ENCODE peak calls at places on chromosomes 2 and 18, in six cellular contexts. One of them, this sample, is unnamed.

GRCh38 chr18:75923169-75923568 is 495.7 kb upstream of the SMIM21 start:
- DNase-seq in neuronal stem cell: no peak
- DNase-seq in mesendoderm: peak; percentile 90
- DNase-seq in trophoblast cell: no peak
- DNase-seq in mesenchymal stem cell: no peak
- DNase-seq in H1: no peak
- DNase-seq in this sample: peak; percentile 1

GRCh38 chr2:178193823-178194599 is at the start of gene OSBPL6:
- DNase-seq in mesendoderm: peak; percentile 83
- DNase-seq in H1: peak; percentile 76
- DNase-seq in trophoblast cell: peak; percentile 75
- DNase-seq in mesenchymal stem cell: peak; percentile 88
- DNase-seq in neuronal stem cell: peak; percentile 83
- DNase-seq in this sample: peak; percentile 82

GRCh38 chr2:149355712-149356422 is 25.5 kb downstream of the LYPD6 start:
- DNase-seq in mesenchymal stem cell: no peak
- DNase-seq in mesendoderm: no peak
- DNase-seq in H1: no peak
- DNase-seq in neuronal stem cell: no peak
- DNase-seq in trophoblast cell: no peak
- DNase-seq in this sample: no peak

GRCh38 chr2:60958800-60959199 is 58.7 kb upstream of the PEX13 start:
- DNase-seq in neuronal stem cell: no peak
- DNase-seq in mesenchymal stem cell: peak; percentile 49
- DNase-seq in trophoblast cell: peak; percentile 80
- DNase-seq in mesendoderm: no peak
- DNase-seq in H1: no peak
- DNase-seq in this sample: peak; percentile 85

GRCh38 chr2:98134601-98135000 is 47.6 kb downstream of the VWA3B start:
- DNase-seq in trophoblast cell: peak; percentile 58
- DNase-seq in mesendoderm: peak; percentile 34
- DNase-seq in mesenchymal stem cell: no peak
- DNase-seq in neuronal stem cell: no peak
- DNase-seq in H1: no peak
- DNase-seq in this sample: no peak

GRCh38 chr2:100895402-100895801 is 75.5 kb downstream of the NPAS2 start:
- DNase-seq in trophoblast cell: no peak
- DNase-seq in mesenchymal stem cell: no peak
- DNase-seq in H1: no peak
- DNase-seq in neuronal stem cell: no peak
- DNase-seq in mesendoderm: no peak
- DNase-seq in this sample: no peak

GRCh38 chr2:171260471-171261424 is 100.1 kb upstream of the TLK1 start:
- DNase-seq in neuronal stem cell: no peak
- DNase-seq in H1: no peak
- DNase-seq in mesenchymal stem cell: no peak
- DNase-seq in mesendoderm: peak; percentile 97
- DNase-seq in trophoblast cell: no peak
- DNase-seq in this sample: no peak

GRCh38 chr2:222127660-222128059 is 171.1 kb downstream of the PAX3 start:
- DNase-seq in trophoblast cell: no peak
- DNase-seq in H1: no peak
- DNase-seq in neuronal stem cell: no peak
- DNase-seq in mesendoderm: no peak
- DNase-seq in mesenchymal stem cell: no peak
- DNase-seq in this sample: no peak

GRCh38 chr2:118056165-118056534 is 32.1 kb upstream of the INSIG2 start:
- DNase-seq in mesenchymal stem cell: no peak
- DNase-seq in H1: no peak
- DNase-seq in neuronal stem cell: no peak
- DNase-seq in mesendoderm: peak; percentile 12
- DNase-seq in trophoblast cell: no peak
- DNase-seq in this sample: no peak

GRCh38 chr2:224145751-224146355 is 106.8 kb upstream of the SERPINE2 start:
- DNase-seq in H1: no peak
- DNase-seq in neuronal stem cell: no peak
- DNase-seq in mesenchymal stem cell: peak; percentile 91
- DNase-seq in mesendoderm: no peak
- DNase-seq in trophoblast cell: peak; percentile 82
- DNase-seq in this sample: peak; percentile 80

GRCh38 chr2:68318686-68319396 is 908 bp downstream of the CNRIP1 start:
- DNase-seq in neuronal stem cell: peak; percentile 5
- DNase-seq in H1: no peak
- DNase-seq in mesendoderm: no peak
- DNase-seq in trophoblast cell: no peak
- DNase-seq in mesenchymal stem cell: peak; percentile 52
- DNase-seq in this sample: no peak

GRCh38 chr18:30991397-30991796 is 51.1 kb downstream of the DSC3 start:
- DNase-seq in neuronal stem cell: no peak
- DNase-seq in mesenchymal stem cell: no peak
- DNase-seq in mesendoderm: no peak
- DNase-seq in H1: no peak
- DNase-seq in trophoblast cell: no peak
- DNase-seq in this sample: no peak

GRCh38 chr2:95043300-95043786 is 17.8 kb downstream of the MAL start:
- DNase-seq in trophoblast cell: peak; percentile 18
- DNase-seq in H1: no peak
- DNase-seq in neuronal stem cell: no peak
- DNase-seq in mesenchymal stem cell: no peak
- DNase-seq in mesendoderm: peak; percentile 33
- DNase-seq in this sample: peak; percentile 90

GRCh38 chr2:694174-694573 is 17.0 kb upstream of the TMEM18 start:
- DNase-seq in H1: no peak
- DNase-seq in mesendoderm: no peak
- DNase-seq in mesenchymal stem cell: peak; percentile 53
- DNase-seq in trophoblast cell: no peak
- DNase-seq in neuronal stem cell: no peak
- DNase-seq in this sample: peak; percentile 77

GRCh38 chr2:190791347-190791982 is 89.2 kb upstream of the GLS start:
- DNase-seq in H1: no peak
- DNase-seq in mesendoderm: peak; percentile 59
- DNase-seq in trophoblast cell: no peak
- DNase-seq in mesenchymal stem cell: peak; percentile 84
- DNase-seq in neuronal stem cell: no peak
- DNase-seq in this sample: peak; percentile 59

GRCh38 chr2:109663721-109664120 is 49.6 kb downstream of the SOWAHC start:
- DNase-seq in mesenchymal stem cell: peak; percentile 22
- DNase-seq in H1: no peak
- DNase-seq in mesendoderm: no peak
- DNase-seq in neuronal stem cell: no peak
- DNase-seq in trophoblast cell: no peak
- DNase-seq in this sample: peak; percentile 28

GRCh38 chr2:24930768-24931167 is 10.7 kb upstream of the ADCY3 start:
- DNase-seq in trophoblast cell: no peak
- DNase-seq in H1: no peak
- DNase-seq in neuronal stem cell: no peak
- DNase-seq in mesendoderm: no peak
- DNase-seq in mesenchymal stem cell: no peak
- DNase-seq in this sample: peak; percentile 46

GRCh38 chr2:98634406-98635092 is 26.2 kb downstream of the UNC50 start:
- DNase-seq in mesenchymal stem cell: no peak
- DNase-seq in H1: peak; percentile 65
- DNase-seq in trophoblast cell: peak; percentile 73
- DNase-seq in mesendoderm: peak; percentile 89
- DNase-seq in neuronal stem cell: peak; percentile 11
- DNase-seq in this sample: no peak

GRCh38 chr2:29110916-29111315 is 4.3 kb upstream of the CLIP4 start:
- DNase-seq in trophoblast cell: peak; percentile 57
- DNase-seq in mesenchymal stem cell: no peak
- DNase-seq in H1: no peak
- DNase-seq in neuronal stem cell: no peak
- DNase-seq in mesendoderm: no peak
- DNase-seq in this sample: peak; percentile 36

GRCh38 chr2:246489-247145 is 17.2 kb downstream of the SH3YL1 start:
- DNase-seq in trophoblast cell: peak; percentile 83
- DNase-seq in H1: no peak
- DNase-seq in neuronal stem cell: no peak
- DNase-seq in mesenchymal stem cell: peak; percentile 79
- DNase-seq in mesendoderm: peak; percentile 72
- DNase-seq in this sample: peak; percentile 85

GRCh38 chr2:237026981-237027711 is 58.5 kb upstream of the COPS8 start:
- DNase-seq in trophoblast cell: peak; percentile 87
- DNase-seq in H1: peak; percentile 74
- DNase-seq in mesendoderm: peak; percentile 82
- DNase-seq in mesenchymal stem cell: peak; percentile 75
- DNase-seq in neuronal stem cell: peak; percentile 55
- DNase-seq in this sample: peak; percentile 49

GRCh38 chr2:182595650-182596049 is 120.4 kb upstream of the DNAJC10 start:
- DNase-seq in neuronal stem cell: no peak
- DNase-seq in mesendoderm: no peak
- DNase-seq in trophoblast cell: no peak
- DNase-seq in mesenchymal stem cell: no peak
- DNase-seq in H1: no peak
- DNase-seq in this sample: no peak

GRCh38 chr2:120552079-120552478 is 183.6 kb upstream of the GLI2 start:
- DNase-seq in neuronal stem cell: no peak
- DNase-seq in H1: no peak
- DNase-seq in trophoblast cell: no peak
- DNase-seq in mesendoderm: no peak
- DNase-seq in mesenchymal stem cell: no peak
- DNase-seq in this sample: no peak

GRCh38 chr2:86786001-86786536 is 4.6 kb downstream of the CD8A start:
- DNase-seq in H1: no peak
- DNase-seq in mesenchymal stem cell: no peak
- DNase-seq in neuronal stem cell: no peak
- DNase-seq in mesendoderm: peak; percentile 91
- DNase-seq in trophoblast cell: peak; percentile 45
- DNase-seq in this sample: no peak

GRCh38 chr2:12870692-12871091 is 154.0 kb downstream of the TRIB2 start:
- DNase-seq in H1: no peak
- DNase-seq in mesenchymal stem cell: no peak
- DNase-seq in trophoblast cell: no peak
- DNase-seq in neuronal stem cell: no peak
- DNase-seq in mesendoderm: no peak
- DNase-seq in this sample: peak; percentile 11

GRCh38 chr18:69636529-69637301 is 236.0 kb downstream of the DOK6 start:
- DNase-seq in H1: peak; percentile 54
- DNase-seq in neuronal stem cell: no peak
- DNase-seq in mesendoderm: peak; percentile 49
- DNase-seq in trophoblast cell: no peak
- DNase-seq in mesenchymal stem cell: peak; percentile 6
- DNase-seq in this sample: no peak

GRCh38 chr2:175010848-175011254 is 5.7 kb upstream of the CHN1 start:
- DNase-seq in neuronal stem cell: no peak
- DNase-seq in mesendoderm: no peak
- DNase-seq in mesenchymal stem cell: no peak
- DNase-seq in H1: no peak
- DNase-seq in trophoblast cell: no peak
- DNase-seq in this sample: no peak

DNA sequence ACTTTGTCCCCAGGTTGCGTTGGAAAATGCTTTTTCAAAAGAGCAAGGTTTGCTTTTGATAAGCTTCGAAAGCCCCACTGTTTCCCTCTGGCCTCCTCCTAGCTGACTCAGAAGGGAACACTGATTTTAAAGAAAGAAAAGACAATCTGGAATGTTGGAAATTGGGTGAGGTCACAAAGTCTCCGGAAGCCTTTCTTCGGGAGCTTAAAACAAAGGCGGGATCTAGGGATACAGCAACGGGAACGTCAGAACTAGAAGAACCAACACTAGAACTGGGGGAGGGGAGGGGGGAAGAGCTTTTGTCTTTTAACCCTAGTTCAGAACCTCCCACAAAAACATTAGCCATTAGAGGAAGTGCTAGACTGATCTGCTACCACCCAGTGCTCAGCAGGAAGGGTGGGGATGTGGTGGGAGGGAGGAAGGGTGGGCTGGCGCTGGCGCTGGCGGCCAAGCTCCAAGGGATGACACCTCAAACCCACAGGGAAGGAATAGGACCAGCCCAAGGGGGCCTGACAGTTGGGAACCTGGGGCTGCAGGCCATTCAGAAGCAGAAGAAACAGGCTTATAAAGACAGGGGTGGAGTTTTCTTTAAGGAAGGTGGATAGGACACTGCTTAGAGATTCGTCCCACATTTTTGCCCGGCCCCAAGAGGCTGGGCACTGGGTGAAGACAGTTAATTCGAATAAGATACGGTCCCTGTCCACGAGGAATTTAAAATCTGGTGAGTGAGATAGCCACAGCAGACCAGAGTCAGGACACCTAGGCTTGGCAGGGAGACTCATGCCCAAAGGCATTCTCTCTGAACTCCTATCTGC is 1.7 kb downstream of the TMSB10 start:
- DNase-seq in H1: no peak
- DNase-seq in mesendoderm: peak; percentile 92
- DNase-seq in mesenchymal stem cell: peak; percentile 83
- DNase-seq in neuronal stem cell: peak; percentile 61
- DNase-seq in trophoblast cell: peak; percentile 88
- DNase-seq in this sample: peak; percentile 75
- H3K18ac ChIP-seq in H1: no peak overlapping the region
- H3K18ac ChIP-seq in mesendoderm: peak overlapping the region; percentile 81
- H3K18ac ChIP-seq in mesenchymal stem cell: no peak overlapping the region
- H3K18ac ChIP-seq in neuronal stem cell: peak overlapping the region; percentile 8
- H3K18ac ChIP-seq in trophoblast cell: peak overlapping the region; percentile 75
- H3K18ac ChIP-seq in this sample: peak overlapping the region; percentile 88

GRCh38 chr2:38742797-38743559 is 8.2 kb downstream of the SRSF7 start:
- DNase-seq in mesenchymal stem cell: peak; percentile 37
- DNase-seq in trophoblast cell: peak; percentile 53
- DNase-seq in H1: no peak
- DNase-seq in mesendoderm: no peak
- DNase-seq in neuronal stem cell: no peak
- DNase-seq in this sample: no peak
- H3K36me3 ChIP-seq in mesenchymal stem cell: peaks cover 87% of the 10 kb centered on the region
- H3K36me3 ChIP-seq in trophoblast cell: peaks cover 12% of the 10 kb centered on the region
- H3K36me3 ChIP-seq in H1: peaks cover 24% of the 10 kb centered on the region
- H3K36me3 ChIP-seq in mesendoderm: peaks cover 11% of the 10 kb centered on the region
- H3K36me3 ChIP-seq in neuronal stem cell: peaks cover 28% of the 10 kb centered on the region
- H3K36me3 ChIP-seq in this sample: peaks cover 35% of the 10 kb centered on the region

DNA sequence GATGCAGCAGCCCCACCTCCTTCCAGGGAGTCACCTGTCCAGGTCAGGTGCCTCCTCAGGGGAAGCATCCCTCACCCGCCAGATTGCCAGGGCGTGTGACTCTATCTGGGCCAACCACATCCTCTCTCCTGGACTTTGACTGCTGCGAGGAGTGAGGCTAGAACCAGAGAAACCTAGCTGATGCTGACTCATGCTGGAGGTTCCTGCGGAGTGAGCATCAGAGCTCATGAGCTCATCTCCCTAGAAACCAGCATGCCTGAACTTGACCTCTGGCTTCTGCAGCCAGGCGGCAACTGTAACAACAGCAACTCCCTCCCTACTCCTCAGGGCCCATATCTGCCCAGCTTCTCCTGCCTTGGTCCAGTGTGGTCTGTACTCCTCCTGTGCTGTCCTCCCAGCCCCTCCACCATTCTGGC is 28.3 kb upstream of the NT5DC4 start:
- DNase-seq in neuronal stem cell: no peak
- DNase-seq in H1: peak; percentile 41
- DNase-seq in mesendoderm: peak; percentile 98
- DNase-seq in trophoblast cell: peak; percentile 95
- DNase-seq in mesenchymal stem cell: peak; percentile 97
- DNase-seq in this sample: peak; percentile 98
- H3K18ac ChIP-seq in neuronal stem cell: peak overlapping the region; percentile 27
- H3K18ac ChIP-seq in H1: no peak overlapping the region
- H3K18ac ChIP-seq in mesendoderm: no peak overlapping the region
- H3K18ac ChIP-seq in trophoblast cell: no peak overlapping the region
- H3K18ac ChIP-seq in mesenchymal stem cell: peak overlapping the region; percentile 89
- H3K18ac ChIP-seq in this sample: peak overlapping the region; percentile 84

GRCh38 chr2:127759931-127760330 is 51.0 kb downstream of the WDR33 start:
- DNase-seq in mesenchymal stem cell: no peak
- DNase-seq in H1: no peak
- DNase-seq in trophoblast cell: peak; percentile 75
- DNase-seq in neuronal stem cell: no peak
- DNase-seq in mesendoderm: no peak
- DNase-seq in this sample: peak; percentile 37
- H3K36me3 ChIP-seq in mesenchymal stem cell: peaks cover 81% of the 10 kb centered on the region
- H3K36me3 ChIP-seq in H1: peaks cover 18% of the 10 kb centered on the region
- H3K36me3 ChIP-seq in trophoblast cell: peaks cover 10% of the 10 kb centered on the region
- H3K36me3 ChIP-seq in neuronal stem cell: peaks cover 19% of the 10 kb centered on the region
- H3K36me3 ChIP-seq in mesendoderm: peaks cover 10% of the 10 kb centered on the region
- H3K36me3 ChIP-seq in this sample: peaks cover 10% of the 10 kb centered on the region